ENCODE peak calls at places on chromosomes 2 and 18, in nine cellular contexts. Z is GM18507; L is stimulated activated CD4-positive, alpha-beta T cell treated with anti-CD3 and anti-CD28 coated beads, Interleukin-2, amount 100 ng/mL, for 48 hours; J is activated T-helper 1 cell treated with anti-CD3 and anti-CD28 coated beads, Interleukin-2, amount 50 U/mL, for 16 hours; C is KBM-7; V is CD4-positive, alpha-beta T cell; X is caudate nucleus; B is neural progenitor cell; T is nephron progenitor cell. N is an unnamed sample.

GRCh38 chr2:59655809-59656208 is 897.6 kb downstream of the BCL11A start:
- DNase-seq in Z (no peak), L (no peak), J (no peak), C (no peak), V (no peak), X (no peak), B (no peak), T (no peak), N (no peak)

GRCh38 chr2:120686511-120687168 is 49.0 kb upstream of the GLI2 start:
- DNase-seq in Z (no peak), L (no peak), J (no peak), C (peak), V (no peak), X (no peak), B (no peak), T (no peak), N (peak)

GRCh38 chr18:64409511-64409910 is 260.6 kb upstream of the LINC00305 start:
- DNase-seq in Z (peak), L (no peak), J (no peak), C (peak), V (no peak), X (no peak), B (peak), T (peak), N (no peak)

GRCh38 chr2:240561325-240561971 is 1.3 kb downstream of the DUSP28 start:
- DNase-seq in Z (no peak), L (no peak), J (no peak), C (no peak), V (no peak), X (no peak), B (no peak), T (no peak), N (no peak)

GRCh38 chr2:241214209-241214608 is 25.7 kb downstream of the ANO7 start:
- DNase-seq in Z (no peak), L (no peak), J (no peak), C (no peak), V (no peak), X (no peak), B (no peak), T (no peak), N (no peak)

GRCh38 chr2:96391153-96391827 is 55.7 kb downstream of the NCAPH start:
- DNase-seq in Z (no peak), L (no peak), J (no peak), C (no peak), V (no peak), X (no peak), B (no peak), T (no peak), N (no peak)

GRCh38 chr2:237438082-237438925 is 24.3 kb upstream of the COL6A3 start:
- DNase-seq in Z (no peak), L (no peak), J (no peak), C (no peak), V (no peak), X (no peak), B (no peak), T (no peak), N (no peak)

GRCh38 chr2:139383532-139383931 is 603.3 kb upstream of the NXPH2 start:
- DNase-seq in Z (no peak), L (no peak), J (no peak), C (no peak), V (no peak), X (no peak), B (no peak), T (no peak), N (no peak)

GRCh38 chr2:51782874-51783765 is 751.2 kb upstream of the NRXN1 start:
- DNase-seq in Z (no peak), L (no peak), J (no peak), C (no peak), V (no peak), X (no peak), B (no peak), T (no peak), N (no peak)

GRCh38 chr2:218125626-218126080 is at the start of gene CXCR2:
- DNase-seq in Z (no peak), L (no peak), J (no peak), C (peak), V (no peak), X (no peak), B (no peak), T (no peak), N (peak)